ENCODE peak calls at places on chromosomes 12 and 14, in eight cellular contexts. W, Y, K, O, A, J, N and C are unnamed samples.
A peak's percentile ranks its signal among the peaks of the same experiment; 100 is the strongest.

GRCh38 chr14:63343878-63344277 is 25.1 kb upstream of the GPHB5 start:
- DNase-seq in O (no peak), A (no peak), J (peak; percentile 48), Y (peak; percentile 56), N (no peak), K (no peak), W (no peak), C (no peak)

GRCh38 chr12:67052981-67053380 is 216.2 kb upstream of the CAND1 start:
- DNase-seq in O (no peak), N (no peak), J (no peak), A (no peak), Y (no peak), W (no peak), K (no peak), C (no peak)

GRCh38 chr14:68853749-68854148 is 60.9 kb upstream of the ZFP36L1 start:
- DNase-seq in A (no peak), J (no peak), N (peak; percentile 63), Y (no peak), O (no peak), K (no peak), W (no peak), C (no peak)

GRCh38 chr14:106185837-106186233 is 659.5 kb downstream of the TMEM121 start:
- DNase-seq in Y (no peak), W (no peak), O (no peak), J (no peak), A (peak; percentile 76), K (peak; percentile 50), N (no peak), C (no peak)

GRCh38 chr12:120571299-120571698 is 9.9 kb downstream of the POP5 start:
- DNase-seq in K (no peak), A (no peak), N (no peak), Y (peak; percentile 73), W (no peak), J (peak; percentile 47), O (no peak), C (no peak)

GRCh38 chr12:111578971-111579340 is 20.2 kb downstream of the ATXN2 start:
- DNase-seq in Y (no peak), N (no peak), K (no peak), W (no peak), J (no peak), O (no peak), A (no peak), C (no peak)

GRCh38 chr12:95547522-95548055 is 3.7 kb downstream of the USP44 start:
- DNase-seq in Y (peak; percentile 96), W (no peak), J (peak; percentile 17), N (no peak), O (no peak), A (no peak), K (no peak), C (no peak)

GRCh38 chr12:7130791-7131501 is 775 bp downstream of the CLSTN3 start:
- DNase-seq in J (peak; percentile 44), Y (peak; percentile 52), A (peak; percentile 71), W (peak; percentile 66), K (no peak), N (peak; percentile 73), O (peak; percentile 76), C (peak; percentile 78)

GRCh38 chr14:77151245-77151644 is 9.7 kb upstream of the ZDHHC22 start:
- DNase-seq in J (peak; percentile 29), A (peak; percentile 30), K (no peak), N (no peak), W (peak; percentile 59), Y (no peak), O (peak; percentile 64), C (peak; percentile 84)

GRCh38 chr12:64679487-64679983 is 69.2 kb downstream of the RASSF3 start:
- DNase-seq in Y (peak; percentile 65), J (peak; percentile 78), W (peak; percentile 13), N (peak; percentile 73), A (peak; percentile 62), K (peak; percentile 30), O (no peak), C (no peak)

GRCh38 chr14:68979722-68980552 is 835 bp upstream of the ACTN1 start:
- DNase-seq in A (peak; percentile 25), W (peak; percentile 38), J (no peak), N (peak; percentile 56), O (peak; percentile 59), K (no peak), Y (peak; percentile 63), C (no peak)

GRCh38 chr12:48512855-48513254 is 12.6 kb upstream of the OR8S1 start:
- DNase-seq in W (no peak), Y (no peak), K (no peak), J (no peak), A (no peak), N (no peak), O (no peak), C (no peak)

GRCh38 chr14:103315368-103315911 is 18.6 kb upstream of the EIF5 start:
- DNase-seq in A (no peak), J (peak; percentile 95), O (no peak), N (no peak), W (no peak), K (no peak), Y (peak; percentile 74), C (no peak)

GRCh38 chr12:8709124-8709830 is 11.5 kb downstream of the RIMKLB start:
- DNase-seq in J (no peak), N (no peak), W (no peak), K (no peak), Y (no peak), O (no peak), A (no peak), C (no peak)

GRCh38 chr14:76091036-76091435 is 60.7 kb upstream of the GPATCH2L start:
- DNase-seq in A (no peak), Y (no peak), O (no peak), K (no peak), N (peak; percentile 56), J (peak; percentile 10), W (no peak), C (no peak)

GRCh38 chr14:25381498-25381897 is 331.6 kb upstream of the STXBP6 start:
- DNase-seq in A (peak; percentile 3), N (no peak), O (no peak), J (peak; percentile 3), Y (no peak), K (no peak), W (no peak), C (no peak)

GRCh38 chr12:76091245-76091757 is 6.8 kb upstream of the NAP1L1 start:
- DNase-seq in J (no peak), N (no peak), W (no peak), K (no peak), Y (no peak), O (no peak), A (no peak), C (no peak)

GRCh38 chr14:99780690-99781089 is 12.5 kb upstream of the EML1 start:
- DNase-seq in O (no peak), K (no peak), N (no peak), A (no peak), Y (no peak), J (no peak), W (no peak), C (no peak)

GRCh38 chr12:28267920-28268680 is 77.8 kb downstream of the CCDC91 start:
- DNase-seq in N (no peak), A (no peak), W (no peak), K (no peak), O (no peak), J (no peak), Y (no peak), C (no peak)

GRCh38 chr14:91144425-91145145 is 30.7 kb downstream of the DGLUCY start:
- DNase-seq in J (peak; percentile 76), O (no peak), W (no peak), A (no peak), Y (peak; percentile 85), K (no peak), N (no peak), C (no peak)

GRCh38 chr14:92475037-92475436 is 38.5 kb upstream of the RIN3 start:
- DNase-seq in N (no peak), Y (no peak), J (no peak), W (no peak), K (no peak), O (no peak), A (no peak), C (no peak)

GRCh38 chr12:88590851-88591250 is 10.6 kb upstream of the KITLG start:
- DNase-seq in Y (peak; percentile 5), O (no peak), N (no peak), J (no peak), A (no peak), W (no peak), K (no peak), C (no peak)

GRCh38 chr12:47071241-47071852 is 8.1 kb upstream of the PCED1B start:
- DNase-seq in K (no peak), O (peak; percentile 22), Y (no peak), J (no peak), N (no peak), A (no peak), W (no peak), C (no peak)

GRCh38 chr14:20652996-20653975 is 11.8 kb upstream of the OR6S1 start:
- DNase-seq in W (no peak), K (no peak), O (peak; percentile 91), Y (peak; percentile 67), A (peak; percentile 81), N (no peak), J (peak; percentile 58), C (peak; percentile 94)

GRCh38 chr12:14937689-14938088 is 648 bp downstream of the ERP27 start:
- DNase-seq in W (no peak), Y (no peak), J (no peak), A (peak; percentile 32), K (no peak), O (peak; percentile 21), N (no peak), C (no peak)

GRCh38 chr12:45192041-45192695 is 23.7 kb upstream of the ANO6 start:
- DNase-seq in K (no peak), A (no peak), J (peak; percentile 42), Y (peak; percentile 73), W (no peak), O (no peak), N (no peak), C (no peak)

GRCh38 chr14:36506732-36507614 is 13.1 kb downstream of the NKX2-1 start:
- DNase-seq in W (peak; percentile 39), O (no peak), Y (no peak), K (no peak), N (no peak), J (no peak), A (no peak), C (no peak)